ENCODE peak calls at places on chromosomes 7 and 10, in nine cellular contexts. F, H, L, O, C, E, R, N and I are unnamed samples.

GRCh38 chr7:38492010-38492409 is 139.2 kb downstream of the AMPH start:
- DNase-seq in F (no peak), H (no peak), L (no peak), O (no peak), C (no peak), E (no peak), R (no peak), N (no peak), I (no peak)

GRCh38 chr10:101580486-101581399 is 7.3 kb downstream of the POLL start:
- DNase-seq in F (no peak), H (peak), L (no peak), O (no peak), C (no peak), E (no peak), R (no peak), N (no peak), I (no peak)

GRCh38 chr10:65571011-65571570 is 1354.7 kb upstream of the LRRTM3 start:
- DNase-seq in F (peak), H (no peak), L (no peak), O (no peak), C (no peak), E (no peak), R (no peak), N (no peak), I (no peak)

GRCh38 chr7:100827330-100828226 is at the start of gene EPHB4:
- DNase-seq in F (peak), H (no peak), L (peak), O (no peak), C (peak), E (no peak), R (peak), N (peak), I (no peak)

GRCh38 chr7:112067609-112068540 is 138.3 kb downstream of the DOCK4 start:
- DNase-seq in F (peak), H (no peak), L (no peak), O (no peak), C (no peak), E (no peak), R (no peak), N (no peak), I (no peak)

GRCh38 chr10:131892817-131893675 is 7.8 kb upstream of the PPP2R2D start:
- DNase-seq in F (no peak), H (no peak), L (no peak), O (no peak), C (no peak), E (no peak), R (no peak), N (no peak), I (no peak)

GRCh38 chr7:144827581-144828139 is 8.2 kb downstream of the TPK1 start:
- DNase-seq in F (peak), H (no peak), L (no peak), O (no peak), C (no peak), E (no peak), R (peak), N (no peak), I (no peak)

GRCh38 chr7:44220046-44220720 is 19.4 kb downstream of the YKT6 start:
- DNase-seq in F (no peak), H (no peak), L (peak), O (no peak), C (no peak), E (no peak), R (no peak), N (no peak), I (no peak)

GRCh38 chr7:29972315-29972669 is 17.3 kb downstream of the SCRN1 start:
- DNase-seq in F (no peak), H (no peak), L (no peak), O (no peak), C (no peak), E (no peak), R (no peak), N (no peak), I (no peak)

GRCh38 chr10:131345691-131346090 is 34.2 kb upstream of the TCERG1L start:
- DNase-seq in F (no peak), H (no peak), L (no peak), O (no peak), C (no peak), E (no peak), R (no peak), N (no peak), I (no peak)

GRCh38 chr10:21885940-21886339 is 117.6 kb downstream of the DNAJC1 start:
- DNase-seq in F (no peak), H (no peak), L (no peak), O (no peak), C (no peak), E (no peak), R (no peak), N (no peak), I (no peak)

GRCh38 chr7:84144480-84144879 is 50.1 kb downstream of the SEMA3A start:
- DNase-seq in F (no peak), H (no peak), L (no peak), O (no peak), C (no peak), E (no peak), R (no peak), N (no peak), I (no peak)

GRCh38 chr7:25594728-25595127 is 366.4 kb upstream of the NPVF start:
- DNase-seq in F (no peak), H (no peak), L (no peak), O (no peak), C (no peak), E (no peak), R (no peak), N (no peak), I (no peak)

GRCh38 chr7:65731562-65732035 is 141.3 kb upstream of the VKORC1L1 start:
- DNase-seq in F (peak), H (no peak), L (peak), O (no peak), C (no peak), E (no peak), R (peak), N (no peak), I (no peak)

GRCh38 chr7:20376796-20377195 is 46.1 kb downstream of the ITGB8 start:
- DNase-seq in F (no peak), H (no peak), L (no peak), O (no peak), C (no peak), E (no peak), R (no peak), N (no peak), I (no peak)

GRCh38 chr7:120725376-120726039 is 132.4 kb downstream of the TSPAN12 start:
- DNase-seq in F (peak), H (peak), L (no peak), O (peak), C (no peak), E (no peak), R (peak), N (no peak), I (no peak)

GRCh38 chr10:29001801-29002200 is 287.1 kb upstream of the LYZL1 start:
- DNase-seq in F (no peak), H (no peak), L (no peak), O (no peak), C (no peak), E (no peak), R (no peak), N (no peak), I (no peak)

GRCh38 chr7:102942181-102942882 is 29.5 kb downstream of the LRRC17 start:
- DNase-seq in F (peak), H (no peak), L (no peak), O (no peak), C (no peak), E (no peak), R (no peak), N (no peak), I (no peak)
- H3K4me3 ChIP-seq in F (no peak), H (no peak), L (no peak), O (no peak), C (no peak), E (no peak), R (no peak), N (no peak), I (no peak)

DNA sequence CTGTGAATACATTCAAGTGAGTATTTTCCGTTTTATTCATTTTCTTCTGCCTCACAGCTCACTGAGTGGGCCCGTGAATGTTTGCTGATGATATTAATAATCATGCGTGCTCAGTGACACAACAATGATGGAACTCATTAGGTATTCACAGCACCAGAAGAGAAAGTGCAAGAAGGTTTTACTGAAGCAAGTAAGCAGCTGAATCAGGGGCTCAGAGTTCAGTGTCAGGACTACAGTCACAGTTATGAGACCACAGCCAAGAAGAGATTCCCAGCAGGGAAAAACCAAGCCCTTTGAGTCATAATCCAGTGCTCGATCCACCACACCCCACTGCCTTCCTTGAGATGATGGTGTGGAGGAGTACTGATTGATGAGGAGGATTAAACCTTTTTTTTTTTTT is 247.4 kb downstream of the KIAA1217 start:
- DNase-seq in F (peak), H (no peak), L (no peak), O (peak), C (no peak), E (no peak), R (peak), N (no peak), I (no peak)
- H3K4me3 ChIP-seq in F (no peak), H (no peak), L (no peak), O (no peak), C (no peak), E (no peak), R (no peak), N (no peak), I (no peak)

GRCh38 chr10:13526952-13527863 is 1.6 kb downstream of the BEND7 start:
- DNase-seq in F (peak), H (no peak), L (no peak), O (peak), C (no peak), E (no peak), R (peak), N (no peak), I (no peak)
- H3K4me3 ChIP-seq in F (peak), H (no peak), L (no peak), O (peak), C (peak), E (peak), R (no peak), N (no peak), I (no peak)

DNA sequence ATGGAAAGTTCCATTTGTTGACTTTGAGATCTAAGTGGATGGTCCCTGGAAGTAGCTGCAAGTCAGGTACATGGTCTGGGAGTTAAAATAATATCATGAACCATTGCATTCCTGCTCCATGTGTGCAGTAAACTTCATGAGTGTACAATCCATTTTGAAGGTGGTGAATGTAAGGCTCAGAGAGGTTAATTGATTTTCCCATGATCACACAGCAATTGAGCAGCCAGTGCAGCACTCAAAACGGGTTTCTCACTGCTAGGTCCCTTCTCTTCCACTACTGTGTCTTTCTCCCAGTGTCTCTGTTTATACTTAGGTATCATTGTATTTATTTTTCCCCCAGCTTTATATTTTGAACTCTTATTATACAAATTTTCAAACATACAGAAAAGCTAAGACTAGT is 9.9 kb downstream of the ZSCAN25 start:
- DNase-seq in F (no peak), H (no peak), L (no peak), O (no peak), C (no peak), E (no peak), R (no peak), N (no peak), I (no peak)
- H3K4me3 ChIP-seq in F (no peak), H (no peak), L (no peak), O (no peak), C (no peak), E (no peak), R (no peak), N (no peak), I (no peak)

GRCh38 chr10:53052765-53053164 is 280.2 kb upstream of the MBL2 start:
- DNase-seq in F (no peak), H (no peak), L (no peak), O (no peak), C (no peak), E (no peak), R (no peak), N (no peak), I (no peak)
- H3K4me3 ChIP-seq in F (no peak), H (no peak), L (no peak), O (no peak), C (no peak), E (no peak), R (no peak), N (no peak), I (no peak)